ENCODE peak calls at places on chromosomes 5 and 9, in four cellular contexts. Q is K562, W is HepG2, I is HCT116. D is an unnamed sample.

GRCh38 chr9:96100385-96100978 is 201.5 kb downstream of the HSD17B3 start:
- DNase-seq in Q (no peak), W (no peak), I (no peak), D (no peak)

GRCh38 chr9:110317921-110318320 is 19.7 kb downstream of the TXNDC8 start:
- DNase-seq in Q (no peak), W (no peak), I (no peak), D (no peak)

GRCh38 chr5:131194725-131195124 is 24.0 kb downstream of the LYRM7 start:
- DNase-seq in Q (no peak), W (no peak), I (no peak), D (no peak)

GRCh38 chr5:16727937-16728336 is 111.1 kb upstream of the RETREG1 start:
- DNase-seq in Q (no peak), W (no peak), I (no peak), D (no peak)

GRCh38 chr9:99824378-99825157 is 2.9 kb downstream of the NR4A3 start:
- DNase-seq in Q (peak; percentile 40), W (peak; percentile 25), I (no peak), D (no peak)

GRCh38 chr9:96327694-96328352 is 25.8 kb upstream of the HSD17B3 start:
- DNase-seq in Q (peak; percentile 66), W (peak; percentile 51), I (no peak), D (no peak)

GRCh38 chr5:127957183-127957582 is 126.4 kb upstream of the SLC12A2 start:
- DNase-seq in Q (no peak), W (peak; percentile 10), I (no peak), D (no peak)

GRCh38 chr9:103037508-103038477 is 42.7 kb downstream of the CYLC2 start:
- DNase-seq in Q (no peak), W (no peak), I (no peak), D (no peak)

GRCh38 chr5:181005791-181006190 is 17.1 kb downstream of the BTNL3 start:
- DNase-seq in Q (peak; percentile 3), W (no peak), I (no peak), D (no peak)

GRCh38 chr5:62608529-62609511 is 30.2 kb downstream of the LRRC70 start:
- DNase-seq in Q (no peak), W (no peak), I (no peak), D (no peak)

GRCh38 chr5:34439601-34440000 is 216.5 kb upstream of the RAI14 start:
- DNase-seq in Q (no peak), W (no peak), I (no peak), D (no peak)

GRCh38 chr5:176133289-176133870 is 104.8 kb upstream of the SIMC1 start:
- DNase-seq in Q (no peak), W (no peak), I (no peak), D (no peak)

GRCh38 chr5:138243794-138244193 is 30.6 kb downstream of the GFRA3 start:
- DNase-seq in Q (no peak), W (no peak), I (no peak), D (no peak)

GRCh38 chr5:76908166-76908565 is 44.7 kb upstream of the CRHBP start:
- DNase-seq in Q (no peak), W (no peak), I (no peak), D (no peak)

GRCh38 chr5:147853372-147853987 is 22.0 kb upstream of the SPINK1 start:
- DNase-seq in Q (no peak), W (no peak), I (no peak), D (no peak)

GRCh38 chr9:129609486-129610192 is 11.3 kb downstream of the C9orf50 start:
- DNase-seq in Q (no peak), W (no peak), I (no peak), D (no peak)

GRCh38 chr5:67693956-67694564 is 497.5 kb upstream of the CD180 start:
- DNase-seq in Q (no peak), W (no peak), I (no peak), D (no peak)

GRCh38 chr5:10707198-10708187 is 53.5 kb downstream of the DAP start:
- DNase-seq in Q (no peak), W (no peak), I (no peak), D (no peak)

GRCh38 chr5:132389453-132390286 is 20.2 kb downstream of the SLC22A5 start:
- DNase-seq in Q (peak; percentile 29), W (no peak), I (peak; percentile 99), D (peak; percentile 94)

GRCh38 chr9:113563856-113564514 is 100.5 kb downstream of the RGS3 start:
- DNase-seq in Q (no peak), W (no peak), I (no peak), D (no peak)

GRCh38 chr5:132019857-132020555 is 8.5 kb upstream of the ACSL6 start:
- DNase-seq in Q (no peak), W (no peak), I (no peak), D (no peak)

DNA sequence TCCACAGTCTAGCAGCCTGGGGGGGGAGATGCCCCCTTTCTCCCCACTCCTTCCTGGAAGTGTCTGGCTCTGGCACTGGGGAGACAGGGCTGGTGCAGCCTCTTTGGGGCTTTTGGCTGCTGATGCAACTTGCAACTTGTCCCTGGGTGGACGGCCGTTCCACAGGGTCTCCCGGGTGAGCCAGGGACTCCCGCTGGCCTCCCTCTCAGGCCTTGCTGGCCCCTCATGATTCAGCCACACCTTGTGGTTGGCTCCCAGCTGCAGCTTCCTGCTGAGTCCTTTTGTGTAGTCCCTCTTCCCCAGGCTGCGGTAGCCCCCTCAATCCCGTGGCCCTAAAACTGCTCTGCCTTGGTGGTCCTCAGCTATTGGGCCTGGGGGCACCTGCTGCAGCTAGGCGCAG is 283.5 kb downstream of the PBX3 start:
- DNase-seq in Q (no peak), W (no peak), I (no peak), D (no peak)
- TF ChIP-seq SIN3A in Q (no peak), W (no peak), I (no peak), D (no peak)

DNA sequence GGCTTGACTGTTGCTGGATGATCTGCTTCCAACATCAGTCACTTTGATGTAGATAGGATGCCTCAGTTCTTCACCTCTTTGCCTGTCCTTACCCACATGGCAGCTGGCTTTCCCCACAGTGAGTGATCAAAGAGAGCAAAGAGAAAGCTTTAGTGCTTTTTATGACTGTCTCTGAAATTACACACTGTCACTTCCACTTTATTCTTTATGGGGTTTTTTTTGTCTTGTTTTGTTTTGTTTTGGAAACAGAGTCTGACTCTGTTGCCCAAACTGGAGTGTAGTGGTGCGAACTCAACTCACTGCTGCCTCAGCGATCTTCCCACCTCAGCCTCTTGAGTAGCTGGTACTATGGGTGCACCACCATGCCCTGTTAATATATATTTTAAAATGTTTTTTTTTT is 32.4 kb upstream of the C5orf24 start:
- DNase-seq in Q (no peak), W (no peak), I (no peak), D (no peak)
- TF ChIP-seq TCF7L2 in Q (no peak), W (no peak), I (no peak), D (no peak)

GRCh38 chr5:157560560-157560959 is 15.0 kb downstream of the ADAM19 start:
- DNase-seq in Q (no peak), W (no peak), I (no peak), D (no peak)
- H3K4me1 ChIP-seq in Q (peaks cover 1% of the 10 kb centered on the region), W (peaks cover 21% of the 10 kb centered on the region), I (peaks cover 16% of the 10 kb centered on the region), D (no peaks in the 10 kb centered on the region)

GRCh38 chr5:23330726-23331125 is 176.7 kb upstream of the PRDM9 start:
- DNase-seq in Q (no peak), W (no peak), I (no peak), D (no peak)
- TF ChIP-seq SIN3A in Q (no peak), W (no peak), I (no peak), D (no peak)

DNA sequence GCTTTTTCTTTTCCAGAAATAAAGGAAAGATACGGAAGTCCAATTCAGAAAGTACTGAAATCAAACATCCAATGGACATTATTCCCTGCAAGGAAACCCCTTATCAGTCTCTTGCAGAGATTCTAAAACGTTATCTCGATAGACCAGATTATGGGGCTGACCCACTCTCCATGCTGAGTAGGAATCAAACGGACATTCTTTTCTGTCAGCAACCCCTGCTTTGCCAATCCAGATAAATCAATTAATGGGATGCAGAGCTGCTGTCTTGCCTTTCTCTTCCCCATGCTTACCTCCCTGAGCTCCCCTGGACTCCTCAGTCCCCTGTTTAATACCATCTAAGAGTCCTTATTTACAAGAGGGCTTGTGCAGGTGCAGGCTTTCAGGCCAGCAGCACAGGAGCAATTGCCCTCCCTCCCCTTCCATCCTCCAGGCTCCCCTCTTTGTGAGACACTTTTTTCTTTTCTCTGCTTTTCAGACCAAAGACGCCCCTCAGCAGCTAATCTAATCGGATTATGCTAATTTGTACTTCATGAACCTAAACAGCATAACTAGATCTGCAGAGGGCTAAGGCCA is 14.2 kb downstream of the TAL2 start:
- DNase-seq in Q (peak; percentile 75), W (no peak), I (no peak), D (no peak)
- TF ChIP-seq TCF7L2 in Q (no peak), W (no peak), I (no peak), D (no peak)

GRCh38 chr5:51396797-51397196 is 13.5 kb downstream of the ISL1 start:
- DNase-seq in Q (no peak), W (no peak), I (no peak), D (no peak)

GRCh38 chr5:51394609-51395008 is 11.4 kb downstream of the ISL1 start:
- DNase-seq in Q (no peak), W (no peak), I (no peak), D (no peak)

GRCh38 chr5:51392689-51393199 is 9.5 kb downstream of the ISL1 start:
- DNase-seq in Q (no peak), W (no peak), I (no peak), D (no peak)

GRCh38 chr5:51395666-51396356 is 12.6 kb downstream of the ISL1 start:
- DNase-seq in Q (no peak), W (no peak), I (no peak), D (no peak)

GRCh38 chr5:51395245-51395644 is 12.0 kb downstream of the ISL1 start:
- DNase-seq in Q (no peak), W (no peak), I (no peak), D (no peak)
- H3K4me1 ChIP-seq in Q (no peaks in the 10 kb centered on the region), W (no peaks in the 10 kb centered on the region), I (no peaks in the 10 kb centered on the region), D (no peaks in the 10 kb centered on the region)